ENCODE peak calls at places on chromosomes 1 and 21, in four cellular contexts. B, Y, O and A are unnamed samples.

GRCh38 chr1:41003640-41004220 is 17.8 kb downstream of the SLFNL1 start:
- DNase-seq in B (no peak), O (peak; percentile 87), Y (no peak), A (no peak)

GRCh38 chr1:67540733-67541125 is 110.5 kb upstream of the SERBP1 start:
- DNase-seq in Y (no peak), B (no peak), O (no peak), A (no peak)

GRCh38 chr1:153774036-153774435 is 1.2 kb upstream of the SLC27A3 start:
- DNase-seq in B (no peak), Y (no peak), O (no peak), A (no peak)

GRCh38 chr1:217048104-217048707 is 325.0 kb upstream of the ESRRG start:
- DNase-seq in O (peak; percentile 82), Y (peak; percentile 78), B (no peak), A (peak; percentile 80)

GRCh38 chr1:59672851-59673574 is 141.7 kb upstream of the HOOK1 start:
- DNase-seq in B (no peak), Y (no peak), O (peak; percentile 95), A (peak; percentile 40)

GRCh38 chr1:239856924-239857323 is 234.8 kb upstream of the FMN2 start:
- DNase-seq in B (no peak), O (no peak), Y (no peak), A (no peak)

GRCh38 chr1:192631749-192632148 is 4.2 kb upstream of the RGS13 start:
- DNase-seq in B (no peak), O (no peak), Y (no peak), A (no peak)

GRCh38 chr1:223123238-223123976 is 19.6 kb downstream of the TLR5 start:
- DNase-seq in O (peak; percentile 81), Y (peak; percentile 87), B (no peak), A (peak; percentile 73)

GRCh38 chr1:22129501-22130117 is 13.3 kb downstream of the WNT4 start:
- DNase-seq in O (no peak), Y (no peak), B (no peak), A (no peak)

GRCh38 chr1:167722152-167722869 is 529 bp downstream of the MPZL1 start:
- DNase-seq in O (peak; percentile 63), B (peak; percentile 58), Y (no peak), A (peak; percentile 55)

GRCh38 chr1:21541835-21542234 is 32.6 kb downstream of the ALPL start:
- DNase-seq in Y (no peak), B (no peak), O (no peak), A (no peak)

GRCh38 chr1:92419642-92420041 is 67.1 kb downstream of the GFI1 start:
- DNase-seq in Y (no peak), B (no peak), O (no peak), A (no peak)

GRCh38 chr21:45833437-45833836 is 148.1 kb upstream of the COL6A1 start:
- DNase-seq in Y (no peak), O (no peak), B (no peak), A (peak; percentile 24)

GRCh38 chr1:228781161-228781771 is 46.0 kb downstream of the RHOU start:
- DNase-seq in B (no peak), O (peak; percentile 88), Y (no peak), A (no peak)
- H2BK15ac ChIP-seq in B (no peak overlapping the region), O (no peak overlapping the region), Y (no peak overlapping the region), A (no peak overlapping the region)

GRCh38 chr1:9671377-9672140 is 20.0 kb downstream of the PIK3CD start:
- DNase-seq in O (no peak), B (no peak), Y (no peak), A (no peak)
- H2BK15ac ChIP-seq in O (no peak overlapping the region), B (no peak overlapping the region), Y (no peak overlapping the region), A (no peak overlapping the region)

GRCh38 chr1:26541816-26542711 is 12.5 kb downstream of the RPS6KA1 start:
- DNase-seq in B (no peak), Y (peak; percentile 78), O (peak; percentile 92), A (peak; percentile 82)
- H2BK15ac ChIP-seq in B (peak overlapping the region; percentile 25), Y (peak overlapping the region; percentile 88), O (no peak overlapping the region), A (no peak overlapping the region)

DNA sequence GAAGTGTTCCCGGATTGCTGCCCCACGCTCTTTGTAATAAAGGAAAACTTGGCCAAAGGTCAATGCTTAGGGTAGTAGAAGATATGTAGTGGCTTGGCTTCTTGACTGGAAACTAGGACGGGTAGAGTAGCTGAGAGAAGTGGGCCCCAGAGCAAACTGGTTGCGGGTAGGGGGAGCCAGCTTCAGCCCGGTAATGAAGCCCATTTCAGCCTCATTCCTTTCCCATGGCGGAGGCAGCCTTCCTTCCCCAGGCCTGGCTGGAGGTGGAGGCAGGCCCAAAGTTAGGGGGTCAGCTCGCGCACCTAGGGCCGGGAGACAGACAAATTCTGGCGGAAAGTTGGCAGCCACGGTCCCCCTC is 374 bp upstream of the NEXN start:
- DNase-seq in Y (no peak), B (no peak), O (no peak), A (no peak)
- H2BK15ac ChIP-seq in Y (no peak overlapping the region), B (peak overlapping the region; percentile 98), O (peak overlapping the region; percentile 65), A (no peak overlapping the region)

GRCh38 chr1:35441926-35442579 is 115.2 kb downstream of the KIAA0319L start:
- DNase-seq in Y (no peak), B (no peak), O (peak; percentile 25), A (no peak)

GRCh38 chr1:35444519-35444774 is 112.8 kb downstream of the KIAA0319L start:
- DNase-seq in B (no peak), O (no peak), Y (no peak), A (no peak)

GRCh38 chr1:35443768-35444518 is 113.3 kb downstream of the KIAA0319L start:
- DNase-seq in O (peak; percentile 80), B (no peak), Y (no peak), A (peak; percentile 43)

GRCh38 chr1:35439626-35440025 is 117.6 kb downstream of the KIAA0319L start:
- DNase-seq in Y (no peak), B (no peak), O (no peak), A (no peak)

DNA sequence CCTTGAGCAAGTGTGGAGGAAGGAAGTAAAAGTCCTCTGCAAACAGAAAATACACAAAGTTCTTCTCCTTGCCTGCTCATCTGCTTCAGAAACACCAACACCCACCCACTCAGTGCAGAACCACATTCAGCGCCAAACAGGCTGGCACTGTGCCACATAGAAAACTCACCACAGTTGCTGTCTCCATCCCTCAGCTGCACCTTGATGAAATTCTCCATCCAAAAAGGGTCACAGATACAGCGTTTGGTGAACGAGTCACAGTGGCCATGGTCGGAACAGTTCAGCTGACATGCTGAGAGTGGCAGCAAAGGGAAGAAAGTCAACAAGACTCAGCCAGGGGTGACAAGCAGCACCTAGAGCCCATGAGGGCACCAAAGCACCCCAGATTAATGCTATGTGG is 114.5 kb downstream of the KIAA0319L start:
- DNase-seq in B (no peak), Y (no peak), O (no peak), A (no peak)
- H2BK15ac ChIP-seq in B (no peak overlapping the region), Y (no peak overlapping the region), O (no peak overlapping the region), A (no peak overlapping the region)

GRCh38 chr1:233113009-233113712 is 162.8 kb downstream of the NTPCR start:
- DNase-seq in Y (no peak), B (peak; percentile 8), O (peak; percentile 99), A (peak; percentile 86)

GRCh38 chr1:233114159-233114558 is 163.7 kb downstream of the NTPCR start:
- DNase-seq in Y (no peak), B (no peak), O (peak; percentile 53), A (peak; percentile 37)

GRCh38 chr1:233112184-233113008 is 162.0 kb downstream of the NTPCR start:
- DNase-seq in Y (no peak), B (peak; percentile 5), O (peak; percentile 74), A (no peak)

GRCh38 chr1:233114860-233115259 is 164.4 kb downstream of the NTPCR start:
- DNase-seq in O (peak; percentile 21), Y (no peak), B (no peak), A (no peak)

DNA sequence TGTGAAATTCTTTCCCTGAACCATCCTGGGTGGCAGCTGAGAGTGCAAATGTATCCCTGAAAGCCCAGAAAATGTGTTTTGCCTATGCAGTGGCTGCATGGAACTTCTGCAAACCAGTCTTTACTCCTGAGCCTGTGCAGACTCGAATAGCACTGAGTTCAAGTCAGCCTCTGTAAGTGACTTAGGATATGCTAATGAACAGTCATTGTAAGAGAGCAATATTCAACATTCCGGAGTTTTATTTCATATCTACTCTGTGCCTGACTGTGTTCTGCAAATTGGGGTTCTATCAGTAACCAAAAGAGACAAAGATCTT is 163.3 kb downstream of the NTPCR start:
- DNase-seq in O (no peak), B (peak; percentile 4), Y (no peak), A (no peak)
- H2BK15ac ChIP-seq in O (no peak overlapping the region), B (no peak overlapping the region), Y (no peak overlapping the region), A (no peak overlapping the region)